ENCODE peak calls at places on chromosomes 6 and 20, in eight cellular contexts. One of them, this sample, is unnamed.

GRCh38 chr20:17936306-17936790 is 32.2 kb downstream of the SNX5 start:
- DNase-seq in activated CD4-positive, alpha-beta T cell treated with anti-CD3 and anti-CD28 coated beads, Interleukin-2, amount 50 U/mL, for 24 hours: no peak
- DNase-seq in brain microvascular endothelial cell: peak
- DNase-seq in heart left ventricle: no peak
- DNase-seq in HFFc6: no peak
- DNase-seq in effector memory CD4-positive, alpha-beta T cell: no peak
- DNase-seq in activated CD8-positive, alpha-beta memory T cell treated with anti-CD3 and anti-CD28 coated beads for 48 hours: no peak
- DNase-seq in cardiac muscle cell: no peak
- DNase-seq in this sample: no peak

GRCh38 chr6:100518588-100518987 is 53.9 kb upstream of the SIM1 start:
- DNase-seq in activated CD4-positive, alpha-beta T cell treated with anti-CD3 and anti-CD28 coated beads, Interleukin-2, amount 50 U/mL, for 24 hours: no peak
- DNase-seq in brain microvascular endothelial cell: no peak
- DNase-seq in heart left ventricle: no peak
- DNase-seq in HFFc6: no peak
- DNase-seq in effector memory CD4-positive, alpha-beta T cell: no peak
- DNase-seq in activated CD8-positive, alpha-beta memory T cell treated with anti-CD3 and anti-CD28 coated beads for 48 hours: no peak
- DNase-seq in cardiac muscle cell: no peak
- DNase-seq in this sample: no peak

GRCh38 chr6:129498556-129498940 is 211.4 kb downstream of the ARHGAP18 start:
- DNase-seq in activated CD4-positive, alpha-beta T cell treated with anti-CD3 and anti-CD28 coated beads, Interleukin-2, amount 50 U/mL, for 24 hours: no peak
- DNase-seq in brain microvascular endothelial cell: no peak
- DNase-seq in heart left ventricle: no peak
- DNase-seq in HFFc6: peak
- DNase-seq in effector memory CD4-positive, alpha-beta T cell: no peak
- DNase-seq in activated CD8-positive, alpha-beta memory T cell treated with anti-CD3 and anti-CD28 coated beads for 48 hours: no peak
- DNase-seq in cardiac muscle cell: no peak
- DNase-seq in this sample: no peak

GRCh38 chr20:4985658-4986057 is 15.7 kb downstream of the SLC23A2 start:
- DNase-seq in activated CD4-positive, alpha-beta T cell treated with anti-CD3 and anti-CD28 coated beads, Interleukin-2, amount 50 U/mL, for 24 hours: no peak
- DNase-seq in brain microvascular endothelial cell: no peak
- DNase-seq in heart left ventricle: no peak
- DNase-seq in HFFc6: no peak
- DNase-seq in effector memory CD4-positive, alpha-beta T cell: no peak
- DNase-seq in activated CD8-positive, alpha-beta memory T cell treated with anti-CD3 and anti-CD28 coated beads for 48 hours: no peak
- DNase-seq in cardiac muscle cell: no peak
- DNase-seq in this sample: no peak

GRCh38 chr6:126701799-126702198 is 361.9 kb downstream of the CENPW start:
- DNase-seq in activated CD4-positive, alpha-beta T cell treated with anti-CD3 and anti-CD28 coated beads, Interleukin-2, amount 50 U/mL, for 24 hours: no peak
- DNase-seq in brain microvascular endothelial cell: no peak
- DNase-seq in heart left ventricle: no peak
- DNase-seq in HFFc6: no peak
- DNase-seq in effector memory CD4-positive, alpha-beta T cell: no peak
- DNase-seq in activated CD8-positive, alpha-beta memory T cell treated with anti-CD3 and anti-CD28 coated beads for 48 hours: no peak
- DNase-seq in cardiac muscle cell: no peak
- DNase-seq in this sample: no peak

GRCh38 chr6:106444777-106445507 is 84.4 kb downstream of the CRYBG1 start:
- DNase-seq in activated CD4-positive, alpha-beta T cell treated with anti-CD3 and anti-CD28 coated beads, Interleukin-2, amount 50 U/mL, for 24 hours: peak
- DNase-seq in brain microvascular endothelial cell: peak
- DNase-seq in heart left ventricle: no peak
- DNase-seq in HFFc6: peak
- DNase-seq in effector memory CD4-positive, alpha-beta T cell: no peak
- DNase-seq in activated CD8-positive, alpha-beta memory T cell treated with anti-CD3 and anti-CD28 coated beads for 48 hours: no peak
- DNase-seq in cardiac muscle cell: peak
- DNase-seq in this sample: peak

GRCh38 chr6:42707595-42707994 is 14.8 kb downstream of the PRPH2 start:
- DNase-seq in activated CD4-positive, alpha-beta T cell treated with anti-CD3 and anti-CD28 coated beads, Interleukin-2, amount 50 U/mL, for 24 hours: no peak
- DNase-seq in brain microvascular endothelial cell: no peak
- DNase-seq in heart left ventricle: no peak
- DNase-seq in HFFc6: no peak
- DNase-seq in effector memory CD4-positive, alpha-beta T cell: no peak
- DNase-seq in activated CD8-positive, alpha-beta memory T cell treated with anti-CD3 and anti-CD28 coated beads for 48 hours: no peak
- DNase-seq in cardiac muscle cell: no peak
- DNase-seq in this sample: no peak

GRCh38 chr6:170210026-170210390 is 80.9 kb downstream of the DLL1 start:
- DNase-seq in activated CD4-positive, alpha-beta T cell treated with anti-CD3 and anti-CD28 coated beads, Interleukin-2, amount 50 U/mL, for 24 hours: no peak
- DNase-seq in brain microvascular endothelial cell: no peak
- DNase-seq in heart left ventricle: no peak
- DNase-seq in HFFc6: no peak
- DNase-seq in effector memory CD4-positive, alpha-beta T cell: no peak
- DNase-seq in activated CD8-positive, alpha-beta memory T cell treated with anti-CD3 and anti-CD28 coated beads for 48 hours: no peak
- DNase-seq in cardiac muscle cell: no peak
- DNase-seq in this sample: no peak

GRCh38 chr20:63393566-63393965 is 32.4 kb upstream of the CHRNA4 start:
- DNase-seq in activated CD4-positive, alpha-beta T cell treated with anti-CD3 and anti-CD28 coated beads, Interleukin-2, amount 50 U/mL, for 24 hours: no peak
- DNase-seq in brain microvascular endothelial cell: no peak
- DNase-seq in heart left ventricle: no peak
- DNase-seq in HFFc6: no peak
- DNase-seq in effector memory CD4-positive, alpha-beta T cell: no peak
- DNase-seq in activated CD8-positive, alpha-beta memory T cell treated with anti-CD3 and anti-CD28 coated beads for 48 hours: no peak
- DNase-seq in cardiac muscle cell: no peak
- DNase-seq in this sample: no peak

GRCh38 chr20:57907131-57908083 is 197.6 kb upstream of the PMEPA1 start:
- DNase-seq in activated CD4-positive, alpha-beta T cell treated with anti-CD3 and anti-CD28 coated beads, Interleukin-2, amount 50 U/mL, for 24 hours: no peak
- DNase-seq in brain microvascular endothelial cell: no peak
- DNase-seq in heart left ventricle: no peak
- DNase-seq in HFFc6: no peak
- DNase-seq in effector memory CD4-positive, alpha-beta T cell: no peak
- DNase-seq in activated CD8-positive, alpha-beta memory T cell treated with anti-CD3 and anti-CD28 coated beads for 48 hours: no peak
- DNase-seq in cardiac muscle cell: no peak
- DNase-seq in this sample: no peak

GRCh38 chr20:61739832-61740118 is 325.9 kb downstream of the TAF4 start:
- DNase-seq in activated CD4-positive, alpha-beta T cell treated with anti-CD3 and anti-CD28 coated beads, Interleukin-2, amount 50 U/mL, for 24 hours: no peak
- DNase-seq in brain microvascular endothelial cell: no peak
- DNase-seq in heart left ventricle: no peak
- DNase-seq in HFFc6: no peak
- DNase-seq in effector memory CD4-positive, alpha-beta T cell: no peak
- DNase-seq in activated CD8-positive, alpha-beta memory T cell treated with anti-CD3 and anti-CD28 coated beads for 48 hours: no peak
- DNase-seq in cardiac muscle cell: no peak
- DNase-seq in this sample: no peak

GRCh38 chr6:3081965-3082364 is 13.7 kb downstream of the RIPK1 start:
- DNase-seq in activated CD4-positive, alpha-beta T cell treated with anti-CD3 and anti-CD28 coated beads, Interleukin-2, amount 50 U/mL, for 24 hours: no peak
- DNase-seq in brain microvascular endothelial cell: no peak
- DNase-seq in heart left ventricle: peak
- DNase-seq in HFFc6: no peak
- DNase-seq in effector memory CD4-positive, alpha-beta T cell: no peak
- DNase-seq in activated CD8-positive, alpha-beta memory T cell treated with anti-CD3 and anti-CD28 coated beads for 48 hours: no peak
- DNase-seq in cardiac muscle cell: no peak
- DNase-seq in this sample: no peak

GRCh38 chr6:54916858-54917257 is 70.3 kb downstream of the FAM83B start:
- DNase-seq in activated CD4-positive, alpha-beta T cell treated with anti-CD3 and anti-CD28 coated beads, Interleukin-2, amount 50 U/mL, for 24 hours: no peak
- DNase-seq in brain microvascular endothelial cell: no peak
- DNase-seq in heart left ventricle: no peak
- DNase-seq in HFFc6: peak
- DNase-seq in effector memory CD4-positive, alpha-beta T cell: no peak
- DNase-seq in activated CD8-positive, alpha-beta memory T cell treated with anti-CD3 and anti-CD28 coated beads for 48 hours: no peak
- DNase-seq in cardiac muscle cell: no peak
- DNase-seq in this sample: peak

GRCh38 chr6:66605011-66605410 is 898.0 kb upstream of the EYS start:
- DNase-seq in activated CD4-positive, alpha-beta T cell treated with anti-CD3 and anti-CD28 coated beads, Interleukin-2, amount 50 U/mL, for 24 hours: no peak
- DNase-seq in brain microvascular endothelial cell: no peak
- DNase-seq in heart left ventricle: no peak
- DNase-seq in HFFc6: no peak
- DNase-seq in effector memory CD4-positive, alpha-beta T cell: no peak
- DNase-seq in activated CD8-positive, alpha-beta memory T cell treated with anti-CD3 and anti-CD28 coated beads for 48 hours: no peak
- DNase-seq in cardiac muscle cell: no peak
- DNase-seq in this sample: no peak

GRCh38 chr6:122799916-122800701 is 11.1 kb downstream of the SMPDL3A start:
- DNase-seq in activated CD4-positive, alpha-beta T cell treated with anti-CD3 and anti-CD28 coated beads, Interleukin-2, amount 50 U/mL, for 24 hours: no peak
- DNase-seq in brain microvascular endothelial cell: peak
- DNase-seq in heart left ventricle: no peak
- DNase-seq in HFFc6: peak
- DNase-seq in effector memory CD4-positive, alpha-beta T cell: no peak
- DNase-seq in activated CD8-positive, alpha-beta memory T cell treated with anti-CD3 and anti-CD28 coated beads for 48 hours: no peak
- DNase-seq in cardiac muscle cell: no peak
- DNase-seq in this sample: no peak

GRCh38 chr6:30690403-30691207 is at the start of gene NRM:
- DNase-seq in activated CD4-positive, alpha-beta T cell treated with anti-CD3 and anti-CD28 coated beads, Interleukin-2, amount 50 U/mL, for 24 hours: peak
- DNase-seq in brain microvascular endothelial cell: peak
- DNase-seq in heart left ventricle: peak
- DNase-seq in HFFc6: peak
- DNase-seq in effector memory CD4-positive, alpha-beta T cell: peak
- DNase-seq in activated CD8-positive, alpha-beta memory T cell treated with anti-CD3 and anti-CD28 coated beads for 48 hours: peak
- DNase-seq in cardiac muscle cell: peak
- DNase-seq in this sample: peak

GRCh38 chr20:25539742-25540201 is 45.6 kb downstream of the NINL start:
- DNase-seq in activated CD4-positive, alpha-beta T cell treated with anti-CD3 and anti-CD28 coated beads, Interleukin-2, amount 50 U/mL, for 24 hours: no peak
- DNase-seq in brain microvascular endothelial cell: no peak
- DNase-seq in heart left ventricle: no peak
- DNase-seq in HFFc6: no peak
- DNase-seq in effector memory CD4-positive, alpha-beta T cell: no peak
- DNase-seq in activated CD8-positive, alpha-beta memory T cell treated with anti-CD3 and anti-CD28 coated beads for 48 hours: no peak
- DNase-seq in cardiac muscle cell: no peak
- DNase-seq in this sample: no peak

GRCh38 chr6:116468293-116468692 is 7.1 kb downstream of the CALHM6 start:
- DNase-seq in activated CD4-positive, alpha-beta T cell treated with anti-CD3 and anti-CD28 coated beads, Interleukin-2, amount 50 U/mL, for 24 hours: no peak
- DNase-seq in brain microvascular endothelial cell: no peak
- DNase-seq in heart left ventricle: no peak
- DNase-seq in HFFc6: no peak
- DNase-seq in effector memory CD4-positive, alpha-beta T cell: no peak
- DNase-seq in activated CD8-positive, alpha-beta memory T cell treated with anti-CD3 and anti-CD28 coated beads for 48 hours: no peak
- DNase-seq in cardiac muscle cell: peak
- DNase-seq in this sample: no peak

GRCh38 chr6:90098025-90098474 is 198.6 kb downstream of the BACH2 start:
- DNase-seq in activated CD4-positive, alpha-beta T cell treated with anti-CD3 and anti-CD28 coated beads, Interleukin-2, amount 50 U/mL, for 24 hours: no peak
- DNase-seq in brain microvascular endothelial cell: peak
- DNase-seq in heart left ventricle: peak
- DNase-seq in HFFc6: peak
- DNase-seq in effector memory CD4-positive, alpha-beta T cell: no peak
- DNase-seq in activated CD8-positive, alpha-beta memory T cell treated with anti-CD3 and anti-CD28 coated beads for 48 hours: no peak
- DNase-seq in cardiac muscle cell: no peak
- DNase-seq in this sample: no peak